ENCODE peak calls at places on chromosomes 3 and 15, in seven cellular contexts. Z is K562, L is NT2/D1, I is H1, P is HCT116, F is HepG2, Y is SK-N-SH. K is an unnamed sample.

GRCh38 chr15:93027413-93027812 is 61.6 kb downstream of the RGMA start:
- DNase-seq in Z (peak), L (no peak), I (no peak), P (no peak), F (no peak), Y (no peak), K (no peak)

GRCh38 chr3:186849392-186849975 is 7.0 kb downstream of the ADIPOQ start:
- DNase-seq in Z (no peak), L (peak), I (no peak), P (peak), F (peak), Y (peak), K (peak)

GRCh38 chr3:38084969-38085942 is 46.2 kb downstream of the DLEC1 start:
- DNase-seq in Z (no peak), L (no peak), I (no peak), P (no peak), F (no peak), Y (peak), K (no peak)

GRCh38 chr3:51940648-51941421 is 869 bp downstream of the RRP9 start:
- DNase-seq in Z (no peak), L (no peak), I (no peak), P (no peak), F (no peak), Y (no peak), K (no peak)

GRCh38 chr3:146100825-146101444 is 60.0 kb downstream of the PLOD2 start:
- DNase-seq in Z (no peak), L (no peak), I (no peak), P (no peak), F (no peak), Y (no peak), K (no peak)

GRCh38 chr3:144142151-144142855 is 170.7 kb downstream of the DIPK2A start:
- DNase-seq in Z (no peak), L (no peak), I (no peak), P (no peak), F (no peak), Y (no peak), K (no peak)

GRCh38 chr3:73547427-73548036 is 77.2 kb downstream of the PDZRN3 start:
- DNase-seq in Z (no peak), L (no peak), I (no peak), P (no peak), F (no peak), Y (no peak), K (no peak)

GRCh38 chr3:11509175-11510000 is 134.3 kb downstream of the VGLL4 start:
- DNase-seq in Z (peak), L (peak), I (no peak), P (no peak), F (peak), Y (peak), K (no peak)

GRCh38 chr3:127686512-127686894 is 13.8 kb downstream of the ABTB1 start:
- DNase-seq in Z (no peak), L (no peak), I (no peak), P (no peak), F (no peak), Y (no peak), K (no peak)

GRCh38 chr3:18443670-18444596 is 18.8 kb upstream of the SATB1 start:
- DNase-seq in Z (no peak), L (no peak), I (no peak), P (no peak), F (no peak), Y (peak), K (no peak)

GRCh38 chr15:76197703-76198455 is 113.4 kb downstream of the ETFA start:
- DNase-seq in Z (no peak), L (no peak), I (no peak), P (peak), F (no peak), Y (no peak), K (no peak)

GRCh38 chr3:150519026-150519425 is 27.3 kb downstream of the SERP1 start:
- DNase-seq in Z (no peak), L (no peak), I (no peak), P (peak), F (no peak), Y (no peak), K (no peak)

GRCh38 chr3:25911525-25912295 is 121.8 kb downstream of the OXSM start:
- DNase-seq in Z (no peak), L (no peak), I (no peak), P (no peak), F (no peak), Y (no peak), K (no peak)

GRCh38 chr3:46908986-46909534 is 31.5 kb downstream of the PTH1R start:
- DNase-seq in Z (no peak), L (no peak), I (no peak), P (no peak), F (no peak), Y (no peak), K (no peak)

GRCh38 chr3:53342353-53342752 is 5.0 kb downstream of the DCP1A start:
- DNase-seq in Z (no peak), L (no peak), I (no peak), P (no peak), F (no peak), Y (no peak), K (no peak)

GRCh38 chr15:66714543-66714981 is 12.5 kb downstream of the SMAD6 start:
- DNase-seq in Z (no peak), L (no peak), I (no peak), P (no peak), F (no peak), Y (no peak), K (no peak)

GRCh38 chr3:132593241-132593949 is 3.7 kb upstream of the ACKR4 start:
- DNase-seq in Z (no peak), L (no peak), I (no peak), P (no peak), F (no peak), Y (no peak), K (no peak)

GRCh38 chr3:124832782-124833709 is 54.1 kb downstream of the ITGB5 start:
- DNase-seq in Z (no peak), L (no peak), I (no peak), P (no peak), F (no peak), Y (no peak), K (no peak)

GRCh38 chr3:188979236-188979635 is 192.5 kb upstream of the TPRG1 start:
- DNase-seq in Z (no peak), L (no peak), I (no peak), P (no peak), F (no peak), Y (no peak), K (no peak)

GRCh38 chr15:48596841-48597240 is 48.7 kb downstream of the FBN1 start:
- DNase-seq in Z (no peak), L (no peak), I (no peak), P (no peak), F (no peak), Y (no peak), K (peak)

GRCh38 chr15:100910119-100910518 is 9.0 kb upstream of the LRRK1 start:
- DNase-seq in Z (no peak), L (no peak), I (no peak), P (no peak), F (no peak), Y (no peak), K (no peak)

GRCh38 chr3:140274429-140274828 is 339.4 kb downstream of the CLSTN2 start:
- DNase-seq in Z (no peak), L (no peak), I (no peak), P (no peak), F (no peak), Y (no peak), K (no peak)

GRCh38 chr15:66008920-66009572 is 139.8 kb downstream of the RAB11A start:
- DNase-seq in Z (peak), L (no peak), I (no peak), P (peak), F (no peak), Y (no peak), K (peak)

GRCh38 chr15:89888214-89888804 is 5.5 kb downstream of the AP3S2 start:
- DNase-seq in Z (no peak), L (no peak), I (no peak), P (peak), F (peak), Y (no peak), K (no peak)

GRCh38 chr3:151224268-151224909 is 21.4 kb upstream of the GPR171 start:
- DNase-seq in Z (no peak), L (no peak), I (no peak), P (no peak), F (no peak), Y (no peak), K (no peak)

GRCh38 chr15:68620721-68621528 is 42.1 kb downstream of the CORO2B start:
- DNase-seq in Z (no peak), L (no peak), I (no peak), P (no peak), F (no peak), Y (no peak), K (no peak)

GRCh38 chr15:75921732-75922703 is 18.3 kb downstream of the FBXO22 start:
- DNase-seq in Z (no peak), L (no peak), I (no peak), P (peak), F (peak), Y (no peak), K (no peak)

GRCh38 chr3:126288314-126288713 is 68.9 kb downstream of the KLF15 start:
- DNase-seq in Z (no peak), L (no peak), I (no peak), P (no peak), F (no peak), Y (no peak), K (no peak)

GRCh38 chr15:47987908-47988532 is 132.8 kb upstream of the SLC24A5 start:
- DNase-seq in Z (no peak), L (peak), I (no peak), P (peak), F (peak), Y (peak), K (peak)

GRCh38 chr3:180657094-180657493 is 22.2 kb downstream of the CCDC39 start:
- DNase-seq in Z (no peak), L (no peak), I (no peak), P (no peak), F (no peak), Y (no peak), K (no peak)

GRCh38 chr3:58369876-58370275 is 37.2 kb downstream of the PXK start:
- DNase-seq in Z (no peak), L (no peak), I (no peak), P (no peak), F (no peak), Y (no peak), K (no peak)

GRCh38 chr15:78047631-78048409 is 29.7 kb downstream of the TBC1D2B start:
- DNase-seq in Z (no peak), L (no peak), I (no peak), P (no peak), F (no peak), Y (no peak), K (no peak)

GRCh38 chr3:43770426-43771103 is 79.8 kb downstream of the ABHD5 start:
- DNase-seq in Z (peak), L (no peak), I (no peak), P (no peak), F (no peak), Y (peak), K (no peak)

GRCh38 chr3:186842426-186843038 is at the start of gene ADIPOQ:
- DNase-seq in Z (no peak), L (no peak), I (no peak), P (no peak), F (no peak), Y (no peak), K (no peak)

GRCh38 chr3:194093822-194094221 is 42.1 kb upstream of the HES1 start:
- DNase-seq in Z (no peak), L (no peak), I (no peak), P (no peak), F (no peak), Y (no peak), K (no peak)

GRCh38 chr3:61913657-61914056 is 352.3 kb downstream of the PTPRG start:
- DNase-seq in Z (no peak), L (no peak), I (no peak), P (no peak), F (no peak), Y (no peak), K (no peak)

DNA sequence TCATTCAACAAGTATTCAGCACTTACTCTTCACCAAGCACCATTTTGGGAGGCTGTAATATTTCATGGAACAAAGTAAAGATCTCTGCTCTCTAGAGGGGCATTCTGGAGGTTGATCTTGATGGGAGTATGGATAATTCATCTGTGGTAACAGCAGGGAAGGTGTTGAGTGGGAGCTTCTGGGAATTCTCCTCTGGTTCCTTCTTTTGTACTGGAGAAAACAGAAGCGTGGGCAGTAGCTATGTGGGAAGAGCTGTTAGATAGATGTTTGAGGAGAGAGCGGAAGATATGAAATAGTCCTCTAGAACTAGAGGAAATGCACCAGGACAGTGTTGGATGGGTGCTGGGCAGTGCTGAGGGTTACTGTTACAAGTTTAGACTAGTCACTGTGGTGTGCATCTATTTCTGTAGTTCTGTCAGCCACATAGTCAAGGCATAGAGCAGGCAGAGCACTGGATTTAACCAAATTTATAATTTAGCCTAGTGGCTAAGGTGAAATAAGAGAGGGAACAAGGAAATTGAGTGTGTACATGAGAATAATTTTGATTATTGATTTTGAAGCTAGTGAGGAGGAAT is 9.6 kb downstream of the NMD3 start:
- DNase-seq in Z (no peak), L (no peak), I (no peak), P (no peak), F (no peak), Y (no peak), K (no peak)
- TF ChIP-seq YY1 in Z (no peak), L (no peak), I (no peak), P (no peak), F (no peak), Y (no peak), K (no peak)

DNA sequence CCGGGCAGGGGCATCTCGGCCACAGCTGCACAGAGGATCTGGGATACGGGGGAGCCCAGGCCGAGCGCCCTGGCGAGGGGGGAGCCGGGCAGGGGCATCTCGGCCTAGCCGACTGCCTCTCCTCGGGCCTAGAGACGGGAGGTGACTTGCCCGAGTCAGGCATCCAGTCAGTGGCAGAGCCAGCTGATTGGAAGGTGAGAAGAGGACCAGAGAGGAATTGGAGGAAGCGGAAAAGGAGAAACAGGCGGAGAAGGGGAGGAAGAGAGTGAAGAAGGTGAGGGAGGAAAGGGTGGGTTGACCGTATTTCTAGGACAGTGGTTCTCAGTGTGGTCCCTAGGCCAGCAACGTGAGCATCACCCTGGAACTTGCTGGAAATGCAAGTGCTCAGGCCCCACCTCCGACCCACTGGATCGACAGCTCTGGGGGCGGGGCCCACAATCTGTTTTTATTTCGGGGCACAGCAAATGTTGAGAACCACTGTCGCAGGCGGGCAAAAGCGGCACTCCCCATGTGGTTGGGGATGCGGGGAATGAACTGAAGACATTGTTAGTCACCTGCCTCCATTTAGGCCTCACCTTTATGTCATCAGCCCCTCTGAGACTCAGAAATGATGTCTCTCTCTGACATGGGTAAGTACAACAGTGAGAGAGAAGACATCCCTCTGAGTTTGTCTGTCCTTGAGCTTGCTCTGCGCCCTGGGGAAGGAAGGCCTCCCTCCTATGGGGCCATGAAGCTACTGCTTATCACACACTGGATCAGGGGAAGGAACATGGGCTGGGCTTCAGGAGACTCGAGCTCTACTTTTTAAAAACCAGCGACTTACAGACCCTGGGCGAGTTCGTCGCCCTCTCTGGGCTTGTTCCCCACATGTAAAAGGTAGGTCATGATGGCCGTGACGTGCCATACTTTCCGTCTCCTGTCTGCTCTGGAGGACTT is 1.0 kb upstream of the MELTF start:
- DNase-seq in Z (peak), L (no peak), I (no peak), P (no peak), F (no peak), Y (no peak), K (no peak)
- TF ChIP-seq YY1 in Z (no peak), L (no peak), I (no peak), P (no peak), F (no peak), Y (no peak), K (no peak)

GRCh38 chr3:50658416-50658815 is 16.3 kb upstream of the DOCK3 start:
- DNase-seq in Z (no peak), L (no peak), I (no peak), P (no peak), F (no peak), Y (no peak), K (no peak)
- TF ChIP-seq YY1 in Z (no peak), L (no peak), I (no peak), P (no peak), F (no peak), Y (no peak), K (no peak)

GRCh38 chr3:129522953-129523352 is 5.5 kb upstream of the RHO start:
- DNase-seq in Z (no peak), L (no peak), I (no peak), P (no peak), F (no peak), Y (peak), K (no peak)

GRCh38 chr3:129526121-129526900 is 2.1 kb upstream of the RHO start:
- DNase-seq in Z (no peak), L (no peak), I (no peak), P (no peak), F (no peak), Y (no peak), K (peak)

GRCh38 chr3:129525341-129525968 is 3.0 kb upstream of the RHO start:
- DNase-seq in Z (no peak), L (no peak), I (no peak), P (no peak), F (no peak), Y (no peak), K (no peak)

GRCh38 chr3:129521702-129522101 is 6.7 kb upstream of the RHO start:
- DNase-seq in Z (no peak), L (no peak), I (no peak), P (no peak), F (no peak), Y (peak), K (no peak)

DNA sequence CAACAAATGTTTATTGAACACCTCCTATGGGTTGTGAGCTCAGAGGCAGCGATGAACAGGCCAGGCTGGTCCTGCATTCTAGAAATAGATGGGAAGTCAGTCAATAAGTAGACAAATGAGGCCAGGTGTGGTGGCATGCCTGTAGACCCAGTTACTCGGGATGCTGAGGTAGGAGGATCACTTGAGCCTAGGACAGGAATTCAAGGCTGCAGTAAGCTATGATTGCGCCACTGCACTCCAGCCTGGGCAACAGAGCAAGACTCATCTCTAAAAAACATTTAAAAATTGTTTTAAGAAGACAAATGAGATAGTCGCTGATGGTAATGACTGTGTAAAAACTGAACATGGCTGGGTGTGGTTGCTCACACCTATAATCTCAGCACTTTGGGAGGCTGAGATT is 4.4 kb upstream of the RHO start:
- DNase-seq in Z (no peak), L (no peak), I (no peak), P (no peak), F (no peak), Y (no peak), K (no peak)
- TF ChIP-seq YY1 in Z (no peak), L (no peak), I (no peak), P (no peak), F (no peak), Y (no peak), K (no peak)

DNA sequence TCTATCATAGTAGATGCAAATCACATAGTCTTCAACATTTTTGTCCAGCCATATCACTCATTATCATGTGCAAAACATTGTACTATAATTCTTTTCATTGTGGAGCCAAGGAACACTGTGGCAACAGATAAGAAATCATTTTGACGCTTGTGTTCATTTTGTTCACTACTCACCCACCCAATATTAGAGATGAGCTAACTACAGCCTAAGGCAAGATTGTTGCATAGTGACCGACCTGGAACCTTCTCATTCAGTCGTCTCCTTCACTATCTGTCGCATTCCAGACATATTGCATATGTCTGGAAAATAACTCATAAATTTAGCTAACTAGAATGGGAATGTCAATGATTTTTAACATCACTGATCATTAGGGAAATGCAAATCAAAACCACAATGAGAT is 270.3 kb downstream of the CGGBP1 start:
- DNase-seq in Z (no peak), L (no peak), I (no peak), P (no peak), F (no peak), Y (no peak), K (no peak)
- TF ChIP-seq YY1 in Z (no peak), L (no peak), I (no peak), P (no peak), F (no peak), Y (no peak), K (no peak)

GRCh38 chr3:1446531-1446930 is 353.7 kb downstream of the CNTN6 start:
- DNase-seq in Z (no peak), L (no peak), I (no peak), P (no peak), F (no peak), Y (no peak), K (no peak)

GRCh38 chr3:1444196-1444595 is 351.4 kb downstream of the CNTN6 start:
- DNase-seq in Z (no peak), L (no peak), I (no peak), P (no peak), F (no peak), Y (no peak), K (no peak)

DNA sequence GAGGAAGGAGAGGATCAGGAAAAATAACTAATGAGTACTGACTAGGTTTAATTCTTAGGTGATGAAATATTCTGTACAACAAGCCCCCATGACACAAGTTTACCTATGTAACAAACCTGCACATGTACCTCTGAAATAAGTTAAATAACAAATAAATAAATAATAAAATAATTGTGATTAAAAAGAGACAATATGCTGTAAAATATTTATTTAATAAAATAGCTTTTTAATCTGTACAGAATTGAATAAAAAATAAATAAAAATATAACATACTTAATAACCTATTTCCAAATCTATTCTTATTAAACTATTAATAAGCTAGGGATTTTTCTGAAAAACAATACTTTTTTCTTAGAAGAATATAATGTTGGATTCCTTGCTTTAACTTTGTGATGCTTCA is 355.6 kb downstream of the CNTN6 start:
- DNase-seq in Z (no peak), L (no peak), I (no peak), P (no peak), F (no peak), Y (no peak), K (no peak)
- TF ChIP-seq YY1 in Z (no peak), L (no peak), I (no peak), P (no peak), F (no peak), Y (no peak), K (no peak)

K was measured in GM12878.